ENCODE peak calls at places on chromosomes 7 and 10, in four cellular contexts. W, T, R and D are unnamed samples.

GRCh38 chr10:128414568-128414967 is 288.3 kb upstream of the MKI67 start:
- DNase-seq in W (no peak), T (no peak), R (no peak), D (no peak)

GRCh38 chr7:103398488-103398887 is 47.5 kb downstream of the SLC26A5 start:
- DNase-seq in T (no peak), R (no peak), W (no peak), D (no peak)

GRCh38 chr7:24255139-24255538 is 28.9 kb upstream of the NPY start:
- DNase-seq in W (no peak), R (no peak), T (no peak), D (no peak)

GRCh38 chr7:147570390-147570789 is 1020.2 kb upstream of the C7orf33 start:
- DNase-seq in R (no peak), W (no peak), T (no peak), D (no peak)

GRCh38 chr7:6226194-6226799 is 46.1 kb downstream of the CYTH3 start:
- DNase-seq in W (peak), R (peak), T (no peak), D (no peak)

GRCh38 chr7:1856161-1856965 is 186.3 kb downstream of the ELFN1 start:
- DNase-seq in W (no peak), T (peak), R (no peak), D (no peak)

GRCh38 chr10:89426230-89426868 is 12.0 kb downstream of the IFIT5 start:
- DNase-seq in R (peak), W (peak), T (peak), D (peak)

GRCh38 chr10:30459283-30459682 is 25.3 kb downstream of the MAP3K8 start:
- DNase-seq in R (no peak), W (no peak), T (no peak), D (no peak)

GRCh38 chr7:18520450-18521235 is 25.1 kb downstream of the HDAC9 start:
- DNase-seq in W (peak), R (no peak), T (no peak), D (no peak)

GRCh38 chr7:12581897-12582296 is 11.4 kb downstream of the SCIN start:
- DNase-seq in R (no peak), T (no peak), W (peak), D (no peak)

GRCh38 chr10:44986670-44987069 is 8.1 kb upstream of the DEPP1 start:
- DNase-seq in W (peak), R (no peak), T (peak), D (no peak)

GRCh38 chr7:31458203-31458602 is 55.7 kb upstream of the ITPRID1 start:
- DNase-seq in T (no peak), W (no peak), R (no peak), D (no peak)

GRCh38 chr10:84337199-84337598 is 8.8 kb downstream of the CCSER2 start:
- DNase-seq in T (no peak), R (no peak), W (peak), D (no peak)

GRCh38 chr7:134724606-134725005 is 54.8 kb upstream of the CALD1 start:
- DNase-seq in T (peak), R (peak), W (peak), D (peak)

GRCh38 chr7:39073432-39073831 is 95.7 kb downstream of the POU6F2 start:
- DNase-seq in T (no peak), W (no peak), R (no peak), D (peak)

GRCh38 chr10:70354566-70355233 is 27.7 kb downstream of the LRRC20 start:
- DNase-seq in W (no peak), T (no peak), R (no peak), D (no peak)

GRCh38 chr10:26438534-26439269 is 561 bp downstream of the APBB1IP start:
- DNase-seq in W (no peak), R (no peak), T (no peak), D (no peak)

GRCh38 chr7:141528399-141528798 is 22.8 kb upstream of the AGK start:
- DNase-seq in R (no peak), W (no peak), T (no peak), D (no peak)

GRCh38 chr7:63067897-63068585 is 930.6 kb upstream of the ZNF722 start:
- DNase-seq in R (no peak), T (peak), W (no peak), D (no peak)

GRCh38 chr10:124211921-124212320 is 118.5 kb upstream of the CHST15 start:
- DNase-seq in R (no peak), T (no peak), W (no peak), D (no peak)

GRCh38 chr7:94476251-94476840 is 33.3 kb upstream of the CASD1 start:
- DNase-seq in T (no peak), R (no peak), W (no peak), D (no peak)

GRCh38 chr7:94472608-94473007 is 37.0 kb upstream of the CASD1 start:
- DNase-seq in W (no peak), T (no peak), R (no peak), D (no peak)

GRCh38 chr7:94466516-94466915 is 43.1 kb upstream of the CASD1 start:
- DNase-seq in W (no peak), T (no peak), R (no peak), D (no peak)

GRCh38 chr7:94471604-94472003 is 38.0 kb upstream of the CASD1 start:
- DNase-seq in R (no peak), T (no peak), W (no peak), D (no peak)
- TF ChIP-seq BHLHE40 in R (no peak), T (no peak), W (no peak), D (no peak)

GRCh38 chr7:101563198-101563901 is 65.7 kb downstream of the MYL10 start:
- DNase-seq in R (no peak), W (no peak), T (no peak), D (no peak)

GRCh38 chr7:101564778-101565211 is 64.3 kb downstream of the MYL10 start:
- DNase-seq in R (peak), T (peak), W (no peak), D (no peak)

GRCh38 chr7:101565601-101566209 is 63.4 kb downstream of the MYL10 start:
- DNase-seq in T (no peak), W (no peak), R (no peak), D (no peak)

GRCh38 chr7:101563933-101564777 is 64.9 kb downstream of the MYL10 start:
- DNase-seq in T (peak), R (no peak), W (no peak), D (no peak)

DNA sequence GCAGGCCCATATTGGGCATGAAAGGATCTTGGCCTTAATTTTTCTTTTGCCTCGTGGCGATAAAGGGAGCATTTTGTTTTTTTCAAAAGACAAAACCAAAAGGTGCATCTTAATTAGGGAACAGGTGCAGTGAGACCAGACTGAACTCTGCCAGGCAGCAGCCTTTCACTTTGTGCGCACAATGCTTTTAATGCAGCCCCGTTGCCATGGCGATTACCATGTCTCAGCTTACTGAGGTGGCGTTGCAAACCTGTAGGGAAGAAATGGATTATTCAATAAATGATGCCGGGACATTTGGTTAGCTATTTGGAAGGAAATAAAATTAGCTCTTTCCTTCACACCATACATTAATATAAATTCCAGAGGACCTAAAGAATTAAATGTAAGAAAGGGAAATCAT is 61.9 kb downstream of the MYL10 start:
- DNase-seq in R (no peak), T (no peak), W (no peak), D (no peak)
- TF ChIP-seq BHLHE40 in R (no peak), T (no peak), W (no peak), D (no peak)

GRCh38 chr10:5782174-5782573 is 31.1 kb downstream of the GDI2 start:
- DNase-seq in R (no peak), W (no peak), T (no peak), D (no peak)

GRCh38 chr10:5783300-5783699 is 29.9 kb downstream of the GDI2 start:
- DNase-seq in T (no peak), W (no peak), R (no peak), D (no peak)

GRCh38 chr10:5776150-5776880 is 36.9 kb downstream of the GDI2 start:
- DNase-seq in T (no peak), W (peak), R (peak), D (peak)

GRCh38 chr10:5776881-5777197 is 36.4 kb downstream of the GDI2 start:
- DNase-seq in T (no peak), W (peak), R (no peak), D (no peak)

DNA sequence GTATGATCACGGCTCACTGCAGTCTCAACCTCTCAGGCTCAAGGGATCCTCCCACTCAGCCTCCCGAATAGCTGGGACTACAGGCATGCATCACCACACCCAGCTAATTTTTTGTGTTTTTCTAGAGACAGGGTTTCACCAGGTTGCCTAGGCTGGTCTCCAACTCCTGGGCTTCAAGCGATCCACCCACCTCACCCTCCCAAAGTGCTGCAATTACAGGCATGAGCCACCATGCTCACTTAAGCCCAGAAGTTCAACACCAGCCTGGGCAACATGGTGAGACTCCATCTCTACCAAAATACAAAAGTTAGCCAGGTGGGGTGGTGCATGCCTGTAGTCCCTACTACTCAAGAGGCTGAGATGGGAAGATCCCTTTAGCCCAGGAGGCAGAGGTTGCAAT is 33.5 kb downstream of the GDI2 start:
- DNase-seq in W (no peak), R (no peak), T (no peak), D (no peak)
- TF ChIP-seq BHLHE40 in W (no peak), R (no peak), T (no peak), D (no peak)

DNA sequence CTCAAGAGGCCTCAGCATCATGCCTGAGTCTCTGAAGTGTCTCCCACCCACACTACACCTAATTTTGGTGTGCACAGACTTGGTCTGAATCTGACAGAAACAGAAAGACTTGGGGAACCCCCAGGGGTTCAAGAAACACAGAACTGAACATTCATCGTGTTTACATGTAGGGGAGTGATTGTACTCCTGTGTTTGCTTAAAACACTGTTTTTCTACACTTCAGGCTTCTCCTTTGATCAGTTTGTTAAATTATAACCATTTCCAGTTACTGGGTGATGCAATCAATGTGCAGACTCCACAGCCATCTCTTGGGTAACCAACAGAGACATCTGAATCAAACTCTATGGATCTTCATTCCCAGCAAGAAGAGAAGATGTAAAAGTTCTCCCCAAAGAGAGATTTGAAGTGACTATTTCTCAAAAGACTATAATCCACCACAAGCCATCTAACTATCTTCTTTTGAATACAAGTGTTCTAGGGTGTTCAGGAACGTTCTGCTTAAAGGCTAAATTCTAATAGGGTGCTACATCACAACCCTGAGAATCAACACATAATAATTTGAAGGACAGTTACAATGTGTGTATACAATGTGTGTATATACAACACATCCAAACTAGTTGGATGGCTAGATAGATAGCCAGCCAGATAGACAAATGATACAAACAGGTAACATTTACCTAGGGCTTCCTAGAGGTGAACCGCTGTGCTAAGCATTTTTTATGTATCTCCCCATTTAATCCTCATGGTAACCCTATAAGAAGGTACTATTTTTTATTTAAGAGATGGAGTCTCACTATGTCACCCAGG is 34.2 kb downstream of the DNAJC12 start:
- DNase-seq in T (no peak), W (no peak), R (peak), D (no peak)
- TF ChIP-seq BHLHE40 in T (no peak), W (no peak), R (no peak), D (no peak)

DNA sequence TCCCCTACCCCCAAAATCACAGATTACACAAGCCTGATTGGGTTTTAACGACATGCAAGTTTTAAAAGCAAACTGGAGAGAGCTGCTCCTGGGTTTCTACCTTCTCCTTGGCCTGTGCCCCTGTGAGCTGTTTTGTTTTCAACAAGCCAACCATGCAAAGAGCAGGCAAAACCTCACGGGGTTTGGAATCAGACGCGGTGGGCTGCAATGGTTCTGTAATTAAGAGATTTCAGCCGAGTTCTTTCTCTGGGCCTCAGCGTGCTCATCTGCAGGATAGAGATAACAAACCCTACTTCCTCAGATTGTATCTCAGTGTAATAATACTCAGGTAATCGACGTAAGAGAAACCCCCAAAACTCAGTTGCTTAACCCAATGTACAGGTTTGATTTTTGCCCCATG is 42.1 kb downstream of the MYL10 start:
- DNase-seq in T (peak), W (no peak), R (no peak), D (no peak)
- TF ChIP-seq BHLHE40 in T (no peak), W (no peak), R (no peak), D (no peak)

DNA sequence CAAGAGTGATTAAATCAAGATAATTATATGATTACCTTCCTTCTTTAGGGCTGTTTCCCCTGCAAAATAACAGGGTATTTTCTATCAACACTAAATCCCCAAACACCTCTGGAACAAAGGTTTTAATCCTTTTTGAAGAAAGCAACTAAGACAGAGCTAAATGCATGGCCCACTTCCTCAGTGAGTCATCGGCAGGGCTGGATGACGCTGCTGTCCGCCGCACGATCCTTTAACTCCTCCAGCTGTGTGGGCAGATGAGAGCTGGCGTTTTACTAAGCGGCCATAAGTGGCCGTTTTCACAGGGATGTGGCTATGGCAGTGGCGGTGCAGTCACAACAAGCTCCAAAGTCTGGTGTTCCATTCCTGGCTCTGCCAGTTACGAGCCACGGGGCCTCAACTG is 76.0 kb upstream of the C1QL3 start:
- DNase-seq in R (no peak), T (peak), W (peak), D (no peak)
- TF ChIP-seq BHLHE40 in R (no peak), T (peak), W (no peak), D (no peak)

DNA sequence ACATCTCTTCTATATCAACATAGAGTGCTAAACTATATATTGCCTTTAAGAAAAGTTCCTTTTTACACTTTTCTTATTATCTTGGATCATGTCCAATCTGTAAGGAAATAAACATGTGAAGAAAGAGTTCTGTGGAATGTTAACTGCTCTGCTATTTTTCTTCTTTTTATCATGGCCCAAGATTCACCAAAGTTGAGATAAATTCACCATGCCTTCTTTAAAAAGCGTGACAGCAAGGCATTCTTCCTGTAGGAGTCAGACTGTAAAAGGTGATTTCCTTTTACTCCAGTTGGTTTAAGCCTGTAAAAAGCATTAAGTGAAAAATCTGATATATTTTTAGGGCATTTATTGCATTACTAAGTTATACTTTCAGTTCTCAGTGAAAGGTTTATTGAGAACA is 165.7 kb upstream of the FZD1 start:
- DNase-seq in R (no peak), W (peak), T (no peak), D (no peak)
- TF ChIP-seq BHLHE40 in R (no peak), W (no peak), T (no peak), D (no peak)